ENCODE peak calls at places on chromosomes 3 and 15, in nine cellular contexts. D is cardiac muscle cell; A is ascending aorta; O is NCI-H1105; B is body of pancreas; S is T-helper 2 cell; U is effector memory CD4-positive, alpha-beta T cell; J is HL-60; M is SHP77. I is an unnamed sample.
A peak's percentile ranks its signal among the peaks of the same experiment; 100 is the strongest.

GRCh38 chr3:68787227-68787626 is 145.1 kb downstream of the TAFA4 start:
- DNase-seq in M (no peak), S (no peak), A (no peak), J (no peak), O (no peak), U (no peak), D (no peak), B (no peak), I (no peak)

GRCh38 chr3:197711973-197712707 is 24.6 kb downstream of the RUBCN start:
- DNase-seq in M (peak; percentile 41), A (peak; percentile 79), S (peak; percentile 82), O (no peak), U (peak; percentile 75), B (peak; percentile 65), J (peak; percentile 38), D (peak; percentile 77), I (no peak)

GRCh38 chr3:78317774-78318173 is 1277.9 kb downstream of the ROBO2 start:
- DNase-seq in D (no peak), S (no peak), U (no peak), O (no peak), B (no peak), J (no peak), A (no peak), M (no peak), I (no peak)

GRCh38 chr3:9111349-9112265 is 137.8 kb downstream of the SRGAP3 start:
- DNase-seq in S (no peak), M (no peak), U (no peak), D (no peak), B (no peak), O (no peak), J (no peak), A (no peak), I (no peak)

GRCh38 chr3:112056451-112056929 is 22.0 kb downstream of the TMPRSS7 start:
- DNase-seq in O (no peak), J (no peak), B (no peak), M (no peak), A (no peak), U (no peak), S (no peak), D (no peak), I (no peak)

GRCh38 chr15:65184305-65184943 is 718 bp downstream of the CLPX start:
- DNase-seq in O (peak; percentile 14), J (no peak), A (peak; percentile 16), B (peak; percentile 72), D (peak; percentile 72), M (peak; percentile 23), S (no peak), U (no peak), I (no peak)

GRCh38 chr3:142888484-142889262 is at the start of gene PCOLCE2:
- DNase-seq in B (peak; percentile 33), M (no peak), A (no peak), O (peak; percentile 78), D (peak; percentile 61), S (no peak), U (no peak), J (no peak), I (no peak)

GRCh38 chr3:143000525-143000924 is 845 bp upstream of the U2SURP start:
- DNase-seq in U (no peak), O (no peak), S (no peak), B (peak; percentile 23), A (no peak), D (no peak), M (no peak), J (no peak), I (no peak)

I was measured in NCI-H774.